ENCODE peak calls at places on chromosome 22, in five cellular contexts. F, J, C, H and A are unnamed samples.

GRCh38 chr22:32555546-32555945 is 80.9 kb downstream of the FBXO7 start:
- DNase-seq in C (no peak), H (no peak), J (no peak), F (no peak), A (no peak)

GRCh38 chr22:33835196-33835788 is 85.0 kb downstream of the LARGE1 start:
- DNase-seq in H (no peak), C (no peak), F (no peak), J (no peak), A (no peak)

GRCh38 chr22:50247748-50248147 is 2.9 kb upstream of the TUBGCP6 start:
- DNase-seq in F (no peak), C (peak; percentile 65), J (peak; percentile 68), H (no peak), A (no peak)

GRCh38 chr22:48938741-48939140 is 888.9 kb downstream of the BRD1 start:
- DNase-seq in J (no peak), H (no peak), C (no peak), F (no peak), A (no peak)

GRCh38 chr22:45335021-45335818 is 25.5 kb downstream of the FAM118A start:
- DNase-seq in J (peak; percentile 91), F (no peak), C (no peak), H (peak; percentile 89), A (peak; percentile 90)

GRCh38 chr22:48522271-48522670 is 1305.4 kb downstream of the BRD1 start:
- DNase-seq in F (no peak), C (no peak), H (no peak), J (no peak), A (no peak)

GRCh38 chr22:49360746-49361145 is 466.9 kb downstream of the BRD1 start:
- DNase-seq in J (no peak), F (no peak), H (no peak), C (no peak), A (no peak)

GRCh38 chr22:45064313-45065268 is 54.8 kb upstream of the PHF21B start:
- DNase-seq in C (no peak), H (no peak), F (no peak), J (no peak), A (peak; percentile 28)

GRCh38 chr22:33274214-33274828 is 216.1 kb upstream of the SYN3 start:
- DNase-seq in C (no peak), J (no peak), H (no peak), F (no peak), A (peak; percentile 19)

GRCh38 chr22:44738347-44738715 is 14.0 kb upstream of the ARHGAP8 start:
- DNase-seq in F (no peak), C (peak; percentile 70), H (no peak), J (peak; percentile 49), A (no peak)

GRCh38 chr22:44707178-44707577 is 5.2 kb downstream of the PRR5 start:
- DNase-seq in H (no peak), J (no peak), C (no peak), F (no peak), A (no peak)

DNA sequence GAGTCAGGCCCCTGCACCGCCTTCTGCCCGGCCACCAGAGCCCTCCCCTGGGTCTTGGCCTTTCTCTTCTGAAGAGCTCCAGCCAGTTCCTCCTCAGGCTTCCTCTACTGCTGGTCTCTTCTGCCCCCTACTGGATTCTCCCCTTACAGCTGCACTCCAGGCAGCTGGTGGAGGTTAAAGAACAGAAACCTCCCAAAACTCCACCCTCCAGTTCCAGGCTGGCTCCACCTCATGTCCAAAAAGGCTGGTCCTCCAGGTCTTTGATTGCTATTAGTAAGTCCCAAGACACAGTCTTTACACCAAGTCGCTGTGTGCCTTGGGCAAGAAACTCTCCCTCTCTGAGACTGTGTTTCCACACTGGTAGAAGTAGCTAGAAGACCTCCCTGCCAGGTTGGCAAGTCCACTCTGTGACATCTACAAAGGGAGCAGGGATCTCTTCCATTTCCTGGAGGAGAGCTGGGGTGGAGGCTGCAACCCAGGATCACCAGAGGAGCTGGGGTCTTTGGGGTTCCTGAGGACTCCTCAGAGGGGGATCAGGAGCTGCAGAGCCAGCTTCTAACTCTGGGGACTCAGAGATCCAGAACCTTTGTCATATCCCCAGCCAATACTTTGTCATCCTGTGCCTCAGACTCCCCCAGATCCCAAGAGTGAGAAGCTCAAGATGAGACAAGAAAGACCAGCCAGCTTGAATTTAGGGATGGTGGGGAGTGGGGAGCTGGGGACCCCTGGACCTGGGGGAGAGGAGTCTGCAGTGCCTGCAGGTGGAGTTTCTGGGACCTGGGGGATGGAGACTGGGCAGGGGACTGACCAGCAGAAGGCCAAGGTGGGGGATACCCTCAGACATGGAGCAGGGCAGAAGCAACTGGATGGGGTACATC is 3.4 kb upstream of the IGLL5 start:
- DNase-seq in F (no peak), C (peak; percentile 49), J (peak; percentile 43), H (peak; percentile 55), A (peak; percentile 75)
- TF ChIP-seq CTCF in F (no peak), C (peak; percentile 60), J (peak; percentile 80), H (peak; percentile 70), A (peak; percentile 68)

GRCh38 chr22:42562282-42562681 is 8.5 kb downstream of the SERHL2 start:
- DNase-seq in C (no peak), F (peak; percentile 78), J (no peak), H (no peak), A (no peak)

GRCh38 chr22:42562684-42563083 is 8.9 kb downstream of the SERHL2 start:
- DNase-seq in H (no peak), C (no peak), F (peak; percentile 31), J (no peak), A (no peak)

GRCh38 chr22:42560781-42561180 is 7.0 kb downstream of the SERHL2 start:
- DNase-seq in F (no peak), C (no peak), J (no peak), H (no peak), A (no peak)

GRCh38 chr22:42560381-42560780 is 6.6 kb downstream of the SERHL2 start:
- DNase-seq in C (no peak), F (no peak), H (no peak), J (no peak), A (no peak)

GRCh38 chr22:42561856-42562255 is 8.1 kb downstream of the SERHL2 start:
- DNase-seq in J (no peak), C (no peak), H (no peak), F (peak; percentile 21), A (no peak)
- H3K27ac ChIP-seq in J (no peak overlapping the region), C (no peak overlapping the region), H (peak overlapping the region; percentile 18), F (peak overlapping the region; percentile 31), A (no peak overlapping the region)

GRCh38 chr22:39362932-39363331 is 13.1 kb downstream of the SYNGR1 start:
- DNase-seq in J (no peak), C (no peak), F (no peak), H (no peak), A (no peak)

GRCh38 chr22:39365406-39365782 is 15.6 kb downstream of the SYNGR1 start:
- DNase-seq in H (no peak), J (no peak), F (no peak), C (no peak), A (no peak)

GRCh38 chr22:39363751-39364484 is 14.1 kb downstream of the SYNGR1 start:
- DNase-seq in C (no peak), J (no peak), F (no peak), H (no peak), A (no peak)

GRCh38 chr22:39367040-39367439 is 17.2 kb downstream of the SYNGR1 start:
- DNase-seq in H (no peak), J (no peak), C (no peak), F (no peak), A (no peak)

DNA sequence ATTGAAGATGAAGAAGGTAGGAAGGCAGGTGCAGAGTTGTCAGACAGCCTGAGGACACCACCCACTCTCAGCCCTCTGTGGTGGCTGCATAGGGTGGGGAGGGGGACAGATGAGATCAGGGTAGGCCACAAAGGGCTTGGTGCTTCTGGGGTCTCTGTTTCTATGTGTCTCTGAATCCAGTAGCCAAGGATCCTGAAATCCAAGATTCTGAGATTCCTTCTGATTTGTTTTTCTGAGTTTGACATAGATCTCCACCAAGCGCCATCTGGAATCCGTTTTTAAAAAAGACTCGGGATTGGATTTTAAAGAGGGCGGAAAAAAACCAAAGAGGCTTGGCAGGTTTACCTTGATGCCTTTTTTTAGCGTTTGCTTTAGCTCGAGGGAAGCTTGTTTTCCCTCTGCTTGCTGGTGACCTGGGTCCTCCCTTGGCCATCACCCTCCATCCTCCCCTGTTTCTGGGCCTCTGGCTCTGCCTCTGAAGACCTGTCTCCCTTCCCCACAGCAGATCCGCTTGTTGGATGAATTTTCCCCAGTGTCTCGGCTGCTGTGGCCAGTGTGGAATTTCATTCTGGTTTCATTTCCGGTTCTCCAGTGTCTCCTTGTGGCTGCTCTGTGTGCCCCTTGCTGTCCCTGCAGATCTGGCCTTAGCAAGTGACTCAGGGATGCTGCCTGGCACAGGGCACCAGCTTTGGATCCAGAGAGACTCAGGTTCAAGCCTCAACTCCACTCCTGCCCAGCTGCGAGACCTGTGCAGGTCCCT is 15.0 kb downstream of the SYNGR1 start:
- DNase-seq in J (no peak), C (no peak), F (no peak), H (no peak), A (no peak)
- TF ChIP-seq POLR2A in J (no peak), C (no peak), F (no peak), H (no peak), A (no peak)

GRCh38 chr22:28935713-28936112 is 52.3 kb downstream of the ZNRF3 start:
- DNase-seq in F (no peak), J (no peak), H (no peak), C (no peak), A (no peak)
- TF ChIP-seq CTCF in F (no peak), J (no peak), H (no peak), C (no peak), A (no peak)

GRCh38 chr22:28951969-28952521 is 68.7 kb downstream of the ZNRF3 start:
- DNase-seq in F (peak; percentile 24), J (no peak), C (peak; percentile 33), H (no peak), A (peak; percentile 37)

GRCh38 chr22:28951530-28951929 is 68.2 kb downstream of the ZNRF3 start:
- DNase-seq in F (no peak), C (no peak), J (no peak), H (no peak), A (no peak)

GRCh38 chr22:28952857-28953256 is 69.5 kb downstream of the ZNRF3 start:
- DNase-seq in H (no peak), J (no peak), F (no peak), C (no peak), A (no peak)

GRCh38 chr22:28953976-28954880 is 70.9 kb downstream of the ZNRF3 start:
- DNase-seq in H (no peak), J (no peak), F (no peak), C (no peak), A (no peak)

GRCh38 chr22:28953399-28953798 is 70.0 kb downstream of the ZNRF3 start:
- DNase-seq in F (no peak), J (no peak), C (no peak), H (no peak), A (no peak)
- H3K27ac ChIP-seq in F (no peak overlapping the region), J (no peak overlapping the region), C (peak overlapping the region; percentile 11), H (no peak overlapping the region), A (no peak overlapping the region)

GRCh38 chr22:37187891-37188761 is at the start of gene C1QTNF6:
- DNase-seq in H (peak; percentile 57), F (peak; percentile 53), J (peak; percentile 37), C (no peak), A (no peak)
- TF ChIP-seq POLR2A in H (no peak), F (no peak), J (no peak), C (peak; percentile 16), A (no peak)

GRCh38 chr22:46866591-46866990 is 104.1 kb downstream of the TBC1D22A start:
- DNase-seq in C (no peak), H (no peak), J (no peak), F (no peak), A (no peak)
- TF ChIP-seq CTCF in C (no peak), H (no peak), J (no peak), F (no peak), A (no peak)